ENCODE peak calls at places on chromosomes 16 and 17, in five cellular contexts. F is tibial nerve, N is cardiac fibroblast, T is brain microvascular endothelial cell, O is upper lobe of left lung. L is an unnamed sample.

GRCh38 chr17:74798239-74798707 is 22.1 kb upstream of the NAT9 start:
- DNase-seq in F (no peak), N (no peak), T (peak), O (no peak), L (peak)

GRCh38 chr17:7221281-7222092 is 1.7 kb downstream of the ACADVL start:
- DNase-seq in F (no peak), N (no peak), T (no peak), O (no peak), L (no peak)

GRCh38 chr16:69329369-69330285 is 761 bp downstream of the PDF start:
- DNase-seq in F (no peak), N (peak), T (no peak), O (no peak), L (peak)

GRCh38 chr17:31453896-31454295 is 62.4 kb downstream of the RAB11FIP4 start:
- DNase-seq in F (no peak), N (no peak), T (no peak), O (no peak), L (no peak)

GRCh38 chr17:3003401-3004149 is 59.8 kb downstream of the OR1D5 start:
- DNase-seq in F (no peak), N (no peak), T (no peak), O (peak), L (no peak)

GRCh38 chr16:16171332-16171919 is 51.9 kb downstream of the ABCC6 start:
- DNase-seq in F (no peak), N (no peak), T (no peak), O (no peak), L (no peak)

GRCh38 chr17:45123930-45124796 is 8.2 kb downstream of the PLCD3 start:
- DNase-seq in F (no peak), N (peak), T (peak), O (peak), L (peak)

GRCh38 chr17:48457080-48457836 is 27.2 kb upstream of the SKAP1 start:
- DNase-seq in F (no peak), N (peak), T (peak), O (peak), L (peak)

GRCh38 chr17:77861981-77862645 is 96.4 kb upstream of the TNRC6C start:
- DNase-seq in F (no peak), N (no peak), T (no peak), O (no peak), L (no peak)

GRCh38 chr16:8110572-8111514 is 479.5 kb downstream of the TMEM114 start:
- DNase-seq in F (no peak), N (no peak), T (no peak), O (no peak), L (no peak)

GRCh38 chr17:1653735-1654134 is 4.1 kb upstream of the RILP start:
- DNase-seq in F (no peak), N (no peak), T (no peak), O (no peak), L (no peak)

GRCh38 chr17:10114931-10115535 is 83.4 kb downstream of the GAS7 start:
- DNase-seq in F (peak), N (peak), T (peak), O (peak), L (peak)

GRCh38 chr16:53837421-53837820 is 133.5 kb downstream of the FTO start:
- DNase-seq in F (no peak), N (no peak), T (no peak), O (no peak), L (no peak)

GRCh38 chr16:52547001-52547833 is at the start of gene TOX3:
- DNase-seq in F (no peak), N (no peak), T (no peak), O (no peak), L (no peak)

GRCh38 chr17:33688771-33689170 is 395.7 kb upstream of the ASIC2 start:
- DNase-seq in F (no peak), N (no peak), T (no peak), O (no peak), L (no peak)

GRCh38 chr17:4175921-4176802 is 33.2 kb downstream of the CYB5D2 start:
- DNase-seq in F (no peak), N (no peak), T (peak), O (no peak), L (peak)

GRCh38 chr17:9218068-9218635 is 196.8 kb downstream of the NTN1 start:
- DNase-seq in F (no peak), N (no peak), T (no peak), O (no peak), L (no peak)

GRCh38 chr17:47781397-47781796 is 40.2 kb downstream of the OSBPL7 start:
- DNase-seq in F (no peak), N (no peak), T (no peak), O (no peak), L (no peak)

GRCh38 chr16:22634913-22635312 is 124.2 kb downstream of the NPIPB5 start:
- DNase-seq in F (no peak), N (no peak), T (no peak), O (no peak), L (no peak)

GRCh38 chr16:15757630-15758251 is 99.1 kb downstream of the MYH11 start:
- DNase-seq in F (no peak), N (no peak), T (no peak), O (no peak), L (no peak)

GRCh38 chr17:71667661-71668060 is 453.2 kb upstream of the SOX9 start:
- DNase-seq in F (no peak), N (no peak), T (no peak), O (no peak), L (peak)

GRCh38 chr17:75998327-75998795 is 2.3 kb upstream of the CDK3 start:
- DNase-seq in F (no peak), N (no peak), T (no peak), O (no peak), L (no peak)

GRCh38 chr17:76003915-76004314 is 3.3 kb downstream of the CDK3 start:
- DNase-seq in F (no peak), N (peak), T (no peak), O (no peak), L (no peak)

GRCh38 chr17:76000016-76000754 is 470 bp upstream of the CDK3 start:
- DNase-seq in F (no peak), N (peak), T (peak), O (peak), L (no peak)

GRCh38 chr17:76002100-76002499 is 1.4 kb downstream of the CDK3 start:
- DNase-seq in F (no peak), N (no peak), T (no peak), O (no peak), L (no peak)

DNA sequence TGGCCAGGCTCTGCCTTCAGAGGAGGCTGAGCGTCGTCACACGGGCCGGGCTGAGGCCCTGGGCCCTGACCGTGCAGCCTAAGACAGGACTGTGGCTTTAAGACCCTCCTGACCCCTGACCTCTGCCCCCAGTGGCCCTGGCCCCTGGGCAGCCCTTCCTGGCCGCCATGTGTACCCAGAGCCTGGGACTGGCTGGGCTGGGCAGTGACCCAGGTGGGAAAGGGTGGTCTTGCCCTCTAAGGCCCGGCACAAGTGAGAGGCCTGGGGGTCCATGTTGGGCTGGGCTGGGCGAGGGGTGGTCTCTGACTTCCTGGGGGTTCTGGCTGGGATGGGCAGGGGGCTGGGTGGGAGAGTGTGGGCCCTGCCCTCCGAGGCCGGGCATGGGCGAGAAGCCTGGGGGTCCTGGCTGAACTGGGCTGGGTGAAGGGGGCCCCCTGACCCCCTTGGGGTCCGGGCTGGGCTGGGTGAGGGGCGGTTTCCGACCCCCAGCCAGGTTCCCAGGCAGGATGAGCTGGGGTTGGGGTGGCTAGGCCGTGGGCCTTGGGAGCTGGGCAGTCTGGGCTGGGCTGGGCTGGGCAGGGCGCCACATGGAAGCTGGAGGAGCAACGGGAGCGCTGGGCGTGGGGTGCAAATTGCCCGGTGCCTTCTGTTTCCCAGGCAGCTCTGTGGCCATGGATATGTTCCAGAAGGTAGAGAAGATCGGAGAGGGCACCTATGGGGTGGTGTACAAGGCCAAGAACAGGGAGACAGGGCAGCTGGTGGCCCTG is at the start of gene CDK3:
- DNase-seq in F (no peak), N (no peak), T (no peak), O (no peak), L (no peak)
- TF ChIP-seq CTCF in F (no peak), N (no peak), T (no peak), O (no peak), L (no peak)

GRCh38 chr17:27640790-27641189 is 9.8 kb downstream of the LGALS9 start:
- DNase-seq in F (no peak), N (no peak), T (no peak), O (no peak), L (no peak)
- H3K4me3 ChIP-seq in F (no peak), N (no peak), T (no peak), O (no peak), L (no peak)

GRCh38 chr16:79726902-79727301 is 126.4 kb upstream of the MAF start:
- DNase-seq in F (no peak), N (no peak), T (no peak), O (no peak), L (no peak)
- TF ChIP-seq CTCF in F (no peak), N (no peak), T (no peak), O (no peak), L (no peak)

GRCh38 chr17:81329279-81329926 is 34.3 kb upstream of the SLC38A10 start:
- DNase-seq in F (peak), N (peak), T (peak), O (peak), L (peak)
- H3K4me3 ChIP-seq in F (no peak), N (no peak), T (no peak), O (no peak), L (no peak)

GRCh38 chr17:59675231-59675630 is 32.0 kb downstream of the PTRH2 start:
- DNase-seq in F (no peak), N (no peak), T (no peak), O (no peak), L (no peak)
- TF ChIP-seq CTCF in F (no peak), N (no peak), T (no peak), O (no peak), L (no peak)

GRCh38 chr16:21235199-21235585 is 1.7 kb downstream of the ANKS4B start:
- DNase-seq in F (no peak), N (no peak), T (no peak), O (no peak), L (no peak)
- H3K4me3 ChIP-seq in F (no peak), N (no peak), T (no peak), O (no peak), L (no peak)

GRCh38 chr16:73187163-73187562 is 139.2 kb upstream of the ZFHX3 start:
- DNase-seq in F (no peak), N (no peak), T (no peak), O (no peak), L (no peak)
- TF ChIP-seq CTCF in F (no peak), N (no peak), T (no peak), O (no peak), L (no peak)

GRCh38 chr16:66427036-66427446 is at the start of gene BEAN1:
- DNase-seq in F (no peak), N (no peak), T (no peak), O (no peak), L (no peak)
- H3K4me3 ChIP-seq in F (peak), N (peak), T (peak), O (peak), L (peak)

L was measured in astrocyte of the spinal cord.